ENCODE peak calls at places on chromosomes 5 and 9, in eight cellular contexts. V is astrocyte; F is prostate gland; P is Panc1; E is GM23338; J is CD8-positive, alpha-beta T cell; N is lung; R is Peyer's patch. B is an unnamed sample.

GRCh38 chr9:135887585-135888050 is 19.7 kb downstream of the CAMSAP1 start:
- DNase-seq in N (no peak), F (no peak), V (no peak), P (no peak), R (no peak), J (peak; percentile 41), E (peak; percentile 76), B (no peak)

GRCh38 chr9:129954868-129955550 is 88.0 kb downstream of the FNBP1 start:
- DNase-seq in F (no peak), J (no peak), E (no peak), V (peak; percentile 56), P (no peak), N (no peak), R (no peak), B (no peak)

GRCh38 chr9:123322771-123323481 is 33.1 kb upstream of the CRB2 start:
- DNase-seq in J (peak; percentile 52), R (no peak), N (no peak), F (no peak), E (no peak), P (no peak), V (no peak), B (no peak)

GRCh38 chr9:79940919-79941318 is 369.2 kb downstream of the TLE4 start:
- DNase-seq in R (no peak), J (no peak), F (no peak), N (no peak), P (no peak), V (no peak), E (no peak), B (no peak)

GRCh38 chr9:81690251-81690851 is 1.0 kb upstream of the TLE1 start:
- DNase-seq in V (peak; percentile 33), E (peak; percentile 79), F (peak; percentile 88), P (no peak), J (no peak), R (peak; percentile 60), N (peak; percentile 52), B (no peak)

GRCh38 chr5:97846646-97847045 is 663.6 kb upstream of the RIOK2 start:
- DNase-seq in J (no peak), R (no peak), P (no peak), E (no peak), V (no peak), F (no peak), N (no peak), B (no peak)

GRCh38 chr9:113817171-113817570 is 58.9 kb upstream of the ZNF618 start:
- DNase-seq in F (no peak), J (no peak), P (no peak), E (no peak), N (no peak), R (no peak), V (no peak), B (no peak)

GRCh38 chr9:13279284-13280162 is at the start of gene MPDZ:
- DNase-seq in R (peak; percentile 55), P (no peak), J (no peak), E (peak; percentile 76), V (peak; percentile 59), N (peak; percentile 36), F (peak; percentile 47), B (no peak)

GRCh38 chr5:145913701-145914100 is 22.7 kb upstream of the SH3RF2 start:
- DNase-seq in N (no peak), J (no peak), P (no peak), F (no peak), E (no peak), V (no peak), R (no peak), B (no peak)
- H3K27me3 ChIP-seq in N (no peaks in the 10 kb centered on the region), J (no peaks in the 10 kb centered on the region), P (no peaks in the 10 kb centered on the region), F (no peaks in the 10 kb centered on the region), E (no peaks in the 10 kb centered on the region), V (no peaks in the 10 kb centered on the region), R (no peaks in the 10 kb centered on the region), B (no peaks in the 10 kb centered on the region)

DNA sequence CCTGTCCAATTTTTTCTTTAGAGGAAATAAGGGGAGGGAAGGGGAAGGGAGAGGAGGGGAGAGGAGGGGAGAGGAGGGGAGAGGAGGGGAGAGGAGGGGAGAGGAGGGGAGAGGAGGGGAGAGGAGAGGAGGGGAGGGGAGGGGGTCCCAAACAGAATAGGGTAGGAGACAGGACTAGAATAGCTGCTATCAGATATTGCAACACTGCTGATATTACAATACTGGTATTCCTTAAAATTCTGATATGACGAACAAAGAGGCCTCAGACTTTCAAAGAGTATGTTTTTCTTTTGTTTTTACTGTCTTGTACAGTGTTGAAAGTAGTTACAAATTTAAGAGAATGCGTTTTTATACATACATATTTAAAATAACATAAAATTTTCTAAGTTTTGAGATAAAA is 67.5 kb downstream of the RICTOR start:
- DNase-seq in E (no peak), R (no peak), P (no peak), J (no peak), N (no peak), F (no peak), V (no peak), B (no peak)
- H3K36me3 ChIP-seq in E (no peaks in the 10 kb centered on the region), R (no peaks in the 10 kb centered on the region), P (no peaks in the 10 kb centered on the region), J (no peaks in the 10 kb centered on the region), N (peaks cover 2% of the 10 kb centered on the region), F (no peaks in the 10 kb centered on the region), V (no peaks in the 10 kb centered on the region), B (no peaks in the 10 kb centered on the region)

DNA sequence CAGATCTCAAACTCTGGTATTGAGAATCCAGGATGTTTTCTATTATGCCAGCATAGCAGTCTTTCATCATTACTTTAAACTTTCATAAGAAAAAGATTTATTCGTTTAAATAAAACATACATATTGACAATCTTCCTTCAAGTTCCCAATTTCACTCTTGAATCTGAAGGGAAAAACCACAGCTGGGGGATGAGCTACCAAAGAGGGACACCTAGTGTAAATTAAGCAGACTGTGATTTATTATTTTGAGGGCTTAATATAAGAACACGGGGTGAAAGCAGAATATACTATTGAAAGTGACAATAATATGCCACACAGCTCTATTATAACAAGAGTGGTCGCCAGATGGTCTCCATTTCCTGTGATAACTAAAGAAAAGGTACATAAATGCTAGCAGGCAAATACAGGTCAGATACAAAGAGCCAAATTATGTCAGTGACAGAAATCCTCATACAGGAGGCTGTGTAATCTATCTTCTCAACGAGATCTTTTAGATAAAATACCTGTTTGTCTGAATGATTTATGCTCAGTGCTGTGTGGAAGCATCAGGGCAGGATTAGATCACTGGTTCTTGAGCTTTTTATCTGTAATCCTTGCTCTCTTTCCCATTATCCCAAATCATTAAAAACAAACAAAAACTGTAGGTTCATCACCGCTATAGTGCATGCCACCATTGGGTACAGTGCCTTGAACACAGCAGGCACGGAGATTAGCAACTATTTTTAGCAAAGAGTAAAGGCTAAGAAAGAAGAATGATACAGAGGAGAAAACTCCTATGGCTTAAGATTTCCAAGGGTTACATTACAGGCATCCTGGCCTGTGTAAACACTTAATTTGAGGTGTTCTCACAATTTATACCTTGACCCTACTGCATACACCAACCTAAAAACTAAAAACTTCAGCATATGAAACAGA is 116.6 kb downstream of the DROSHA start:
- DNase-seq in R (no peak), V (no peak), E (no peak), F (no peak), J (no peak), N (no peak), P (no peak), B (no peak)
- TF ChIP-seq CTCF in R (no peak), V (no peak), E (no peak), F (no peak), J (no peak), N (no peak), P (no peak), B (no peak)

GRCh38 chr5:178115835-178116405 is 2.6 kb downstream of the N4BP3 start:
- DNase-seq in N (no peak), V (no peak), J (no peak), E (peak; percentile 78), R (no peak), P (no peak), F (no peak), B (no peak)
- H3K27me3 ChIP-seq in N (no peaks in the 10 kb centered on the region), V (peaks cover 36% of the 10 kb centered on the region), J (no peaks in the 10 kb centered on the region), E (no peaks in the 10 kb centered on the region), R (no peaks in the 10 kb centered on the region), P (no peaks in the 10 kb centered on the region), F (no peaks in the 10 kb centered on the region), B (peaks cover 5% of the 10 kb centered on the region)

DNA sequence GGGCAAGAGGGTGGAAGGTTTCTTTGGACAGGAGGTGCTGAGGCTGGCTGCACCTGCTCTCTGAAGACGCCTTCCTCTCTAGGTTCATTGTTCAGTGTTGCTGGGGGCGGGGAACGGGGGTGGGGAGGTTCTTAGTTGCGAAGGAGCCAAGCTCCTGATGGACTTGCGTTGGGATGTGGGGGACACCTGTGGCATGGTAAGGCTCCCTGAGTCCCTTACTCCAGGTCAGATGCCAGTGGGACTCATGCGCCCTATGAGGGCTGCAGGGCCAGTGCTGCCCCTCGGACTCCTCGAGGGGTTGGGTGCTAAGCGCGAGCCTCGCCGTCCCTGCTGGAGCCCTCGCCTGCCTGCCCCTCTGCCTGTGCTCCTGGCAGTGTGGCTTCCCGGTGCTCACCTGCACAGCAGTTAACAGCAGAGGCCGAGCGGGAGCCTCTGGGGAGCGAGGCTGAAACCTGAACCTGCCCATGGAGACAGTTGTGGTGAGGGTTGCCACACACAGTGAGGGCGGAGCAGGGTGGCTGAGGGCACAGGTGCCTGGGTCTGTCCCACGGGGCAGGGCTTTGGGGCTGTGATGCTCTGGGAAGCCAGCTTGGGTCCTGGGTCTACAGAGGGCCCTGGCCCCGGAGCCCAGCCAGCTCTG is 5.5 kb downstream of the RNU6ATAC start:
- DNase-seq in P (no peak), N (no peak), R (no peak), F (no peak), J (no peak), V (no peak), E (no peak), B (no peak)
- H3K36me3 ChIP-seq in P (peaks cover 3% of the 10 kb centered on the region), N (peaks cover 17% of the 10 kb centered on the region), R (no peaks in the 10 kb centered on the region), F (peaks cover 37% of the 10 kb centered on the region), J (peaks cover 29% of the 10 kb centered on the region), V (peaks cover 23% of the 10 kb centered on the region), E (peaks cover 19% of the 10 kb centered on the region), B (no peaks in the 10 kb centered on the region)

DNA sequence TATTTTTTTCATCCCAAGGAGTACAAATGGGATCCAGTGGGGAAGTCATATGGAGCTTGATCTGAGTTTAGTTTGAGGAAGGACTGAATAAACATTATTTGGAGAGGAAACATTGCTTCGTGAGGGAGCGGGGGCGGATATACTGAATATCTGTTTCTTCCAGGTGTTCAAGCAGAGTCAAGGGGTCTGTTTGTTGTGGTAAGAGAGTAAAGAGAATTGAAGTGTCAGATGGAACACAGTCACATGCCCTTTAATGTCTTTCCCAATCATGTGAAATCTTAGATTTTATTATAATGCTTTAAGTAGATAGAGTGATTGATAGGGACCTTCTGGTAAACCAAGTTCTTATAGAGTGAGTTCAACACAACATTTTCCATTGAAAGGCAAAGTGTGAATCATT is 33.7 kb downstream of the DDX46 start:
- DNase-seq in N (no peak), J (no peak), P (no peak), E (no peak), F (no peak), V (no peak), R (no peak), B (no peak)
- TF ChIP-seq CTCF in N (no peak), J (no peak), P (no peak), E (no peak), F (no peak), V (no peak), R (no peak), B (no peak)